ENCODE peak calls at places on chromosomes 12 and 14, in nine cellular contexts. G is lower lobe of right lung, D is body of pancreas, U is stomach, T is gastrocnemius medialis, E is pancreas, C is ovary, Q is dorsolateral prefrontal cortex, M is tibial nerve. Z is an unnamed sample.
A peak's percentile ranks its signal among the peaks of the same experiment; 100 is the strongest.

GRCh38 chr14:26794731-26795130 is 196.9 kb upstream of the NOVA1 start:
- DNase-seq in G (no peak), D (no peak), U (no peak), T (no peak), E (no peak), C (no peak), Q (no peak), M (no peak), Z (no peak)

GRCh38 chr14:105882626-105883025 is 356.2 kb downstream of the TMEM121 start:
- DNase-seq in G (peak; percentile 13), D (peak; percentile 1), U (peak; percentile 8), T (no peak), E (peak; percentile 44), C (peak; percentile 2), Q (peak; percentile 1), M (peak; percentile 5), Z (peak; percentile 35)

GRCh38 chr12:22234561-22234960 is 99.9 kb downstream of the ST8SIA1 start:
- DNase-seq in G (no peak), D (no peak), U (no peak), T (no peak), E (no peak), C (no peak), Q (no peak), M (no peak), Z (no peak)

GRCh38 chr12:91877022-91877421 is 268.6 kb downstream of the BTG1 start:
- DNase-seq in G (peak; percentile 62), D (peak; percentile 35), U (peak; percentile 52), T (peak; percentile 6), E (no peak), C (no peak), Q (no peak), M (no peak), Z (no peak)

GRCh38 chr14:90632451-90632850 is 183.8 kb downstream of the TTC7B start:
- DNase-seq in G (no peak), D (no peak), U (no peak), T (no peak), E (no peak), C (no peak), Q (no peak), M (no peak), Z (no peak)

GRCh38 chr12:97464241-97465011 is 1.8 kb downstream of the RMST start:
- DNase-seq in G (no peak), D (no peak), U (no peak), T (no peak), E (no peak), C (no peak), Q (no peak), M (no peak), Z (no peak)

GRCh38 chr12:6943387-6943718 is 263 bp upstream of the RNU7-1 start:
- DNase-seq in G (peak; percentile 77), D (peak; percentile 90), U (peak; percentile 86), T (peak; percentile 82), E (no peak), C (peak; percentile 81), Q (peak; percentile 75), M (peak; percentile 73), Z (peak; percentile 92)

GRCh38 chr14:63297387-63297786 is 21.3 kb downstream of the GPHB5 start:
- DNase-seq in G (no peak), D (no peak), U (no peak), T (no peak), E (no peak), C (no peak), Q (no peak), M (no peak), Z (no peak)

GRCh38 chr14:105187116-105187515 is 6.0 kb upstream of the NUDT14 start:
- DNase-seq in G (no peak), D (peak; percentile 47), U (no peak), T (no peak), E (no peak), C (no peak), Q (no peak), M (no peak), Z (no peak)

GRCh38 chr14:76810953-76811400 is 1.7 kb downstream of the ANGEL1 start:
- DNase-seq in G (no peak), D (peak; percentile 27), U (no peak), T (no peak), E (no peak), C (no peak), Q (no peak), M (no peak), Z (no peak)

GRCh38 chr14:50559990-50560928 is at the start of gene ATL1:
- DNase-seq in G (peak; percentile 82), D (peak; percentile 79), U (peak; percentile 68), T (peak; percentile 45), E (peak; percentile 86), C (peak; percentile 79), Q (peak; percentile 58), M (peak; percentile 58), Z (peak; percentile 80)

GRCh38 chr12:130917607-130918006 is 36.1 kb upstream of the ADGRD1 start:
- DNase-seq in G (no peak), D (no peak), U (no peak), T (no peak), E (no peak), C (no peak), Q (no peak), M (no peak), Z (no peak)

GRCh38 chr12:107131832-107132616 is 38.7 kb upstream of the CRY1 start:
- DNase-seq in G (no peak), D (peak; percentile 12), U (no peak), T (no peak), E (no peak), C (no peak), Q (no peak), M (no peak), Z (no peak)

GRCh38 chr12:47017901-47018479 is 61.4 kb upstream of the PCED1B start:
- DNase-seq in G (no peak), D (no peak), U (no peak), T (no peak), E (no peak), C (no peak), Q (no peak), M (no peak), Z (no peak)

GRCh38 chr14:102875652-102876051 is 46.8 kb upstream of the AMN start:
- DNase-seq in G (no peak), D (no peak), U (no peak), T (no peak), E (no peak), C (no peak), Q (no peak), M (no peak), Z (no peak)

GRCh38 chr14:22391908-22392307 is 197.1 kb downstream of the DAD1 start:
- DNase-seq in G (peak; percentile 57), D (peak; percentile 75), U (peak; percentile 74), T (no peak), E (no peak), C (peak; percentile 32), Q (no peak), M (no peak), Z (peak; percentile 40)

GRCh38 chr12:6554990-6555691 is 701 bp downstream of the IFFO1 start:
- DNase-seq in G (no peak), D (no peak), U (no peak), T (no peak), E (no peak), C (no peak), Q (no peak), M (no peak), Z (no peak)

GRCh38 chr12:102234599-102234998 is 37.0 kb upstream of the PMCH start:
- DNase-seq in G (no peak), D (no peak), U (no peak), T (no peak), E (no peak), C (no peak), Q (no peak), M (no peak), Z (no peak)

GRCh38 chr12:124326899-124327298 is 32.0 kb downstream of the RFLNA start:
- DNase-seq in G (no peak), D (no peak), U (no peak), T (no peak), E (no peak), C (no peak), Q (no peak), M (no peak), Z (no peak)

DNA sequence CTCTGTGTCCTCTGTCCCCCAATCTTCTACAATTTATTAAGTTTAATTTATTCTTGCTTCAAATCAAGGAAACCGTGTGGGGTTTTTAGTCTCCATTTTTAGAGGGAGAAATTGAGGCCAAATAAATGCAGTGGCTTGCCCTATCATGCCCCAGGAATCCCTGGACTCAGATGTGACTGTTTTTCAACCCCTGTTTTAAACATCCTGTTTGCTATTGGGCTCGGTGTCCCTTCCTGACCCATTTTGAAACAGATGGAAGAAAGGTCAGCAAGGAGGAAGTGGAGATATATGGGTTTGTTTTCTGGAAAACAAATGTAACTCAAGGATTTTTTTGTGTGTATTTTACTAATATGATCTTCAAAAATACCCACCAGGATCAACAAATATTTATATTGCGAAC is 84.7 kb downstream of the DACT1 start:
- DNase-seq in G (no peak), D (no peak), U (no peak), T (no peak), E (no peak), C (no peak), Q (no peak), M (no peak), Z (no peak)
- H3K27me3 ChIP-seq in G (no peaks in the 10 kb centered on the region), D (no peaks in the 10 kb centered on the region), U (no peaks in the 10 kb centered on the region), T (no peaks in the 10 kb centered on the region), E (no peaks in the 10 kb centered on the region), C (no peaks in the 10 kb centered on the region), Q (no peaks in the 10 kb centered on the region), M (no peaks in the 10 kb centered on the region), Z (no peaks in the 10 kb centered on the region)

DNA sequence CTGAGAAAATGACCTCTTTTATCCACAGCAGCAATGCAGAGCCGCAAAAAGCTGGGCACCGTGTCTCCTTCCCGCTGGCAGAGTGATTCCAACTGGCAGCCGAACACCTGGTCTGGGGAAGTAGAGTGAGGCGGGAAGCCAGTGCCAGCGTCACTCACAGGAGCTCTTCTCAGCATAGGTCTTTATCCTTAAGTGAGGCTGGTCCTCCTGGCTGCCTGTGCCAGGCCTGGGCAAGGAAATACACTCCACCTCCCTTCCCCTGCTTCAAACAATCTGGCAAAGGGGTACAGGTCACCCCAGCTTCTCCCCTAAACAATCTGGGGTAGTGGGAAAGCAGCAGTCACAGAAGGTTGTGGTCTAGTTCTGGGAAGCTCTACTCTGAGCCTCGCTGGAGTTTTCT is 4.8 kb downstream of the ARHGAP9 start:
- DNase-seq in G (no peak), D (no peak), U (no peak), T (no peak), E (peak; percentile 43), C (no peak), Q (no peak), M (no peak), Z (no peak)
- H3K27me3 ChIP-seq in G (peaks cover 36% of the 10 kb centered on the region), D (no peaks in the 10 kb centered on the region), U (no peaks in the 10 kb centered on the region), T (peaks cover 41% of the 10 kb centered on the region), E (no peaks in the 10 kb centered on the region), C (no peaks in the 10 kb centered on the region), Q (peaks cover 43% of the 10 kb centered on the region), M (peaks cover 66% of the 10 kb centered on the region), Z (no peaks in the 10 kb centered on the region)

DNA sequence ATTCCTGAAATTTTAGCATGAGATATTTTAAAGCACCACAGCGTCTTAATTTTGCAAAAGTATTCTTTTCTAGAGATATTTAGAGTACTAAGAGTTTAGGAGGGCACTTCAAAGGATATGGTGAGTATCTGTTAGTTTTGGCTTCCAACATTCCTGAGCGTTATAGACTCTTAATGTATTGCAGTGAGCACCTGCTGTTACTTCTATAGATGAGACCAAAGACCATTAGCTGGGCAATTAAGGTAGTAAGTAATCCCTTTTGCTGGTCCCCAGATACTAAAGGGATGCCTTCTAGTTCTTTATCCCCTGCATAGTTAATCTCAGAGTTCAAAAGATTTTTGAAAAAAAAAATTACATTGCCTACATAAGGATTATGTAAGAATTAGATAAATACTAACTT is 975.6 kb downstream of the GALC start:
- DNase-seq in G (no peak), D (no peak), U (no peak), T (no peak), E (no peak), C (no peak), Q (no peak), M (no peak), Z (no peak)
- H3K27me3 ChIP-seq in G (no peaks in the 10 kb centered on the region), D (no peaks in the 10 kb centered on the region), U (no peaks in the 10 kb centered on the region), T (no peaks in the 10 kb centered on the region), E (no peaks in the 10 kb centered on the region), C (no peaks in the 10 kb centered on the region), Q (no peaks in the 10 kb centered on the region), M (no peaks in the 10 kb centered on the region), Z (no peaks in the 10 kb centered on the region)

GRCh38 chr14:98298481-98299227 is 973.3 kb downstream of the BCL11B start:
- DNase-seq in G (no peak), D (no peak), U (no peak), T (no peak), E (no peak), C (no peak), Q (no peak), M (no peak), Z (no peak)
- H3K27me3 ChIP-seq in G (no peaks in the 10 kb centered on the region), D (no peaks in the 10 kb centered on the region), U (no peaks in the 10 kb centered on the region), T (no peaks in the 10 kb centered on the region), E (no peaks in the 10 kb centered on the region), C (no peaks in the 10 kb centered on the region), Q (peaks cover 17% of the 10 kb centered on the region), M (no peaks in the 10 kb centered on the region), Z (no peaks in the 10 kb centered on the region)

Z was measured in tibial artery.